ENCODE peak calls at places on chromosomes 2 and 18, in six cellular contexts. Y is HCT116, E is fibroblast of lung, H is GM23248, N is mammary epithelial cell, K is GM23338. A is an unnamed sample.
A peak's percentile ranks its signal among the peaks of the same experiment; 100 is the strongest.

GRCh38 chr2:71071681-71072398 is 3.4 kb downstream of the NAGK start:
- DNase-seq in N (peak; percentile 40), Y (no peak), E (no peak), K (peak; percentile 47), H (no peak), A (peak; percentile 67)

GRCh38 chr2:229870903-229871650 is 50.7 kb downstream of the TRIP12 start:
- DNase-seq in N (peak; percentile 51), Y (no peak), E (no peak), H (peak; percentile 13), K (no peak), A (no peak)

GRCh38 chr2:9191044-9191481 is 15.5 kb upstream of the ASAP2 start:
- DNase-seq in Y (no peak), K (peak; percentile 59), H (peak; percentile 99), N (peak; percentile 58), E (peak; percentile 98), A (no peak)

GRCh38 chr2:111117666-111118454 is 2.9 kb upstream of the BCL2L11 start:
- DNase-seq in Y (no peak), K (peak; percentile 47), H (peak; percentile 74), E (peak; percentile 78), N (peak; percentile 29), A (peak; percentile 10)

GRCh38 chr18:12001400-12001799 is 20.1 kb downstream of the IMPA2 start:
- DNase-seq in Y (no peak), K (no peak), E (no peak), N (no peak), H (no peak), A (no peak)

GRCh38 chr2:60806988-60807681 is 51.1 kb downstream of the PAPOLG start:
- DNase-seq in N (peak; percentile 16), H (peak; percentile 87), Y (no peak), K (no peak), E (peak; percentile 79), A (peak; percentile 17)

GRCh38 chr2:127568128-127568527 is 32.6 kb downstream of the MYO7B start:
- DNase-seq in H (no peak), E (no peak), Y (no peak), N (no peak), K (no peak), A (no peak)

GRCh38 chr2:42876280-42876840 is 84.0 kb upstream of the HAAO start:
- DNase-seq in E (no peak), K (no peak), Y (no peak), H (no peak), N (no peak), A (no peak)

GRCh38 chr2:47654790-47655562 is 128.0 kb upstream of the MSH6 start:
- DNase-seq in Y (no peak), H (no peak), K (peak; percentile 51), E (no peak), N (peak; percentile 45), A (no peak)

GRCh38 chr2:224751996-224752698 is 36.0 kb upstream of the CCDC195 start:
- DNase-seq in E (no peak), K (no peak), Y (no peak), N (no peak), H (no peak), A (no peak)

GRCh38 chr2:38747819-38748218 is 3.3 kb downstream of the SRSF7 start:
- DNase-seq in E (no peak), Y (no peak), N (no peak), K (no peak), H (no peak), A (no peak)

GRCh38 chr2:177972782-177973181 is 99.8 kb downstream of the PDE11A start:
- DNase-seq in K (peak; percentile 56), H (no peak), E (no peak), Y (no peak), N (no peak), A (no peak)

GRCh38 chr2:161243873-161244272 is 64.4 kb upstream of the PSMD14 start:
- DNase-seq in H (no peak), E (no peak), Y (no peak), K (peak; percentile 40), N (no peak), A (no peak)

GRCh38 chr2:189486237-189486770 is 45.0 kb downstream of the WDR75 start:
- DNase-seq in K (no peak), N (peak; percentile 16), Y (no peak), E (no peak), H (no peak), A (no peak)

GRCh38 chr18:61435064-61435652 is 101.9 kb downstream of the CDH20 start:
- DNase-seq in Y (peak; percentile 22), E (peak; percentile 1), H (peak; percentile 23), N (no peak), K (peak; percentile 74), A (no peak)

GRCh38 chr2:158189526-158189925 is 87.8 kb downstream of the UPP2 start:
- DNase-seq in K (no peak), H (no peak), E (no peak), N (no peak), Y (no peak), A (peak; percentile 45)

GRCh38 chr2:238701907-238702206 is 146.0 kb upstream of the TWIST2 start:
- DNase-seq in Y (no peak), K (no peak), H (no peak), E (no peak), N (no peak), A (no peak)

GRCh38 chr2:240436626-240437180 is 1.2 kb downstream of the GPC1 start:
- DNase-seq in N (no peak), K (peak; percentile 70), H (peak; percentile 62), Y (no peak), E (peak; percentile 49), A (no peak)

GRCh38 chr2:237978058-237978712 is 11.4 kb downstream of the UBE2F start:
- DNase-seq in N (no peak), K (no peak), H (peak; percentile 46), E (no peak), Y (no peak), A (no peak)

GRCh38 chr18:49612515-49613033 is 50.7 kb downstream of the LIPG start:
- DNase-seq in E (no peak), Y (no peak), N (peak; percentile 44), K (peak; percentile 44), H (no peak), A (no peak)

GRCh38 chr2:16608661-16609643 is 56.7 kb downstream of the CYRIA start:
- DNase-seq in H (peak; percentile 87), K (peak; percentile 86), E (peak; percentile 69), Y (peak; percentile 32), N (peak; percentile 61), A (peak; percentile 78)

GRCh38 chr2:115162454-115163293 is 720.2 kb downstream of the DPP10 start:
- DNase-seq in K (peak; percentile 62), H (peak; percentile 1), E (no peak), N (no peak), Y (no peak), A (no peak)

GRCh38 chr18:9404565-9405060 is 70.0 kb downstream of the TWSG1 start:
- DNase-seq in H (no peak), N (no peak), K (no peak), E (peak; percentile 77), Y (no peak), A (no peak)

DNA sequence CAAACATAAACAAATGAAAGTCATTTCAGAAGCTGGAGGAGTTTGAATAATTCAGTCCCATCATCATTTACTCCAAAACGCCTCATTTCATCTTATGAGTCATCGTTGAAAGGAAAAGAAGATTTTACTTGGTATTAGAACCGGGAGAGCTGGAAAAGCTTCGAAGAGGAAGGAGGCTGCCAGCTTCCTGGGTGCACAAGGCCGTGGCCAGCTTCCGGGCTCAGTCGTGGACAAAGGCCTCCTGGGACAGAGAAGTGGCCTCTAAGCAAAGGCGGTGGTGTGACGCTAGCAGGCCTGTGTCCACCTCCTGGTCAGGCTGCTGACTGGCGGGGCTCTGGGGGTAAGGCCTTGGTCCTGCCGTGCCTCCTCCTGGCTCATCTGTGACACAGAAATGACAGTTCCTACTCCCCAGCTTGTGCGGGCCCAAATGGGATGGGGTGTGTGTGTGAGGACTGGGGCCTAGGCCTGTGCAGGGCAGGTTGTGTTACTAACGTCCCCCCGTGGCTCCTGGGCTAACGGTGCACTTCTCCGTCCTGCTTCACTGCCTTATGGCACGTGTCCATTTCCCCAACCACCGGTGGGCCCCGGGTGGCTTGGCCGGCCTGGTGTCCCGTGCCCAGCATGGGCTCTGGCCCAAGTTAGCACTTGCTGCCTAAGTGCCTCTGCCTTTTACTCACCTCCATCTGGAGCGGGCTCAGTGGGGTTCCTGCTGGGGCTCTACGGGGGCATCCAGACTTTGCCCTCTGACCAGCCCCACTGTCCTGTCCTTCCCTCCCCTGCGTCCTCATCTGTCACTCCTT is 71.7 kb downstream of the RRM2 start:
- DNase-seq in E (peak; percentile 63), H (peak; percentile 66), K (no peak), Y (no peak), N (no peak), A (no peak)
- H3K4me1 ChIP-seq in E (peaks cover 12% of the 10 kb centered on the region), H (peaks cover 8% of the 10 kb centered on the region), K (no peaks in the 10 kb centered on the region), Y (no peaks in the 10 kb centered on the region), N (no peaks in the 10 kb centered on the region), A (no peaks in the 10 kb centered on the region)

GRCh38 chr2:74548285-74548918 is 5.3 kb downstream of the LOXL3 start:
- DNase-seq in K (peak; percentile 51), N (no peak), H (peak; percentile 32), Y (no peak), E (no peak), A (no peak)
- TF ChIP-seq EZH2 in K (peak; percentile 32), N (no peak), H (no peak), Y (no peak), E (no peak), A (no peak)

GRCh38 chr18:80119111-80119510 is 10.0 kb downstream of the ADNP2 start:
- DNase-seq in N (no peak), H (no peak), E (no peak), K (peak; percentile 25), Y (no peak), A (no peak)

GRCh38 chr18:80120932-80121331 is 11.9 kb downstream of the ADNP2 start:
- DNase-seq in N (no peak), Y (no peak), H (no peak), K (no peak), E (no peak), A (no peak)

GRCh38 chr18:80127635-80128034 is 18.6 kb downstream of the ADNP2 start:
- DNase-seq in Y (no peak), N (no peak), H (no peak), K (no peak), E (no peak), A (no peak)

GRCh38 chr18:80126797-80127196 is 17.7 kb downstream of the ADNP2 start:
- DNase-seq in H (no peak), K (no peak), N (no peak), Y (no peak), E (no peak), A (no peak)

GRCh38 chr18:80124131-80124530 is 15.1 kb downstream of the ADNP2 start:
- DNase-seq in N (peak; percentile 54), K (no peak), Y (no peak), E (no peak), H (no peak), A (no peak)
- H3K27ac ChIP-seq in N (no peak overlapping the region), K (no peak overlapping the region), Y (no peak overlapping the region), E (no peak overlapping the region), H (no peak overlapping the region), A (no peak overlapping the region)

DNA sequence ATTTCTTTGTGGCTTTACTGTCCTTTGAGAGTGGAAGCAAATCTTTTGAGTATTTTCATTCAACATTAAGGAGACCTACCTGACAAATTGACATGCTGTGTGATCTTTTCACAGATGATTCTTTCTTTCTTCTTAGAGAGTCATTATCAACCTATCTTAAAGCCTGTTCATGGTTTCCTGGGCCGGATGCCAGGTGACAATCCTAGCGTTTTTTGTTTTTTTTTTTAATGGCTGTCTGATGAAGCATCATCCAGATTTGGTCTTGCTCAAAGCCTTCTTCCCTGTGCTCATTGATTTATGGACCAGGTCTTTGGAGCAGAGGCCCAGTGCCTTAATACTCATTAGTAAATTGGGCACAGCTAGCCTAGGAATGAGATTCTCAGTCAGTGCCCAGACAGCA is 9.8 kb upstream of the MGAT5 start:
- DNase-seq in E (peak; percentile 56), H (peak; percentile 60), N (peak; percentile 26), K (no peak), Y (no peak), A (no peak)
- H3K4me1 ChIP-seq in E (peaks cover 10% of the 10 kb centered on the region), H (peaks cover 6% of the 10 kb centered on the region), N (peaks cover 5% of the 10 kb centered on the region), K (peaks cover 3% of the 10 kb centered on the region), Y (no peaks in the 10 kb centered on the region), A (peaks cover 45% of the 10 kb centered on the region)